ENCODE peak calls at places on chromosome 5, in eight cellular contexts. G is IMR-90; W is astrocyte of the cerebellum; L is PC-3; T is tibial artery; Q is fibroblast of lung; B is hepatocyte; C is CD8-positive, alpha-beta T cell. U is an unnamed sample.

GRCh38 chr5:178353461-178353860 is 120.9 kb upstream of the PHYKPL start:
- DNase-seq in G (no peak), W (no peak), L (peak; percentile 44), T (no peak), Q (no peak), B (no peak), C (no peak), U (no peak)

GRCh38 chr5:112467467-112467866 is 48.4 kb upstream of the EPB41L4A start:
- DNase-seq in G (no peak), W (no peak), L (no peak), T (no peak), Q (no peak), B (no peak), C (no peak), U (no peak)

GRCh38 chr5:54309237-54309636 is 1.1 kb downstream of the ARL15 start:
- DNase-seq in G (peak; percentile 15), W (no peak), L (no peak), T (no peak), Q (peak; percentile 12), B (no peak), C (no peak), U (no peak)

GRCh38 chr5:10293907-10294662 is 13.6 kb downstream of the CMBL start:
- DNase-seq in G (peak; percentile 25), W (no peak), L (no peak), T (no peak), Q (no peak), B (no peak), C (no peak), U (no peak)

GRCh38 chr5:103480246-103480645 is 82.3 kb downstream of the NUDT12 start:
- DNase-seq in G (no peak), W (no peak), L (no peak), T (no peak), Q (no peak), B (no peak), C (no peak), U (no peak)

GRCh38 chr5:6448622-6449464 is at the start of gene UBE2QL1:
- DNase-seq in G (no peak), W (no peak), L (peak; percentile 66), T (no peak), Q (peak; percentile 9), B (peak; percentile 30), C (no peak), U (no peak)

GRCh38 chr5:59758566-59758965 is 135.0 kb downstream of the PDE4D start:
- DNase-seq in G (no peak), W (no peak), L (no peak), T (no peak), Q (no peak), B (no peak), C (no peak), U (no peak)

GRCh38 chr5:115419794-115420585 is 123.5 kb upstream of the CCDC112 start:
- DNase-seq in G (peak; percentile 95), W (peak; percentile 93), L (peak; percentile 94), T (no peak), Q (peak; percentile 98), B (peak; percentile 60), C (no peak), U (peak; percentile 74)

GRCh38 chr5:4233671-4234070 is 638.0 kb downstream of the IRX1 start:
- DNase-seq in G (no peak), W (no peak), L (no peak), T (no peak), Q (no peak), B (no peak), C (no peak), U (no peak)

GRCh38 chr5:54718647-54719046 is 201.1 kb downstream of the SNX18 start:
- DNase-seq in G (no peak), W (no peak), L (no peak), T (peak; percentile 92), Q (peak; percentile 60), B (no peak), C (no peak), U (no peak)

GRCh38 chr5:22480305-22480704 is 372.8 kb downstream of the CDH12 start:
- DNase-seq in G (no peak), W (no peak), L (no peak), T (no peak), Q (no peak), B (no peak), C (no peak), U (no peak)

GRCh38 chr5:169416583-169417196 is 115.8 kb upstream of the SLIT3 start:
- DNase-seq in G (peak; percentile 46), W (peak; percentile 46), L (no peak), T (peak; percentile 90), Q (peak; percentile 94), B (peak; percentile 21), C (no peak), U (no peak)

GRCh38 chr5:111271885-111272284 is 47.7 kb downstream of the CAMK4 start:
- DNase-seq in G (no peak), W (no peak), L (no peak), T (no peak), Q (peak; percentile 68), B (no peak), C (no peak), U (no peak)

DNA sequence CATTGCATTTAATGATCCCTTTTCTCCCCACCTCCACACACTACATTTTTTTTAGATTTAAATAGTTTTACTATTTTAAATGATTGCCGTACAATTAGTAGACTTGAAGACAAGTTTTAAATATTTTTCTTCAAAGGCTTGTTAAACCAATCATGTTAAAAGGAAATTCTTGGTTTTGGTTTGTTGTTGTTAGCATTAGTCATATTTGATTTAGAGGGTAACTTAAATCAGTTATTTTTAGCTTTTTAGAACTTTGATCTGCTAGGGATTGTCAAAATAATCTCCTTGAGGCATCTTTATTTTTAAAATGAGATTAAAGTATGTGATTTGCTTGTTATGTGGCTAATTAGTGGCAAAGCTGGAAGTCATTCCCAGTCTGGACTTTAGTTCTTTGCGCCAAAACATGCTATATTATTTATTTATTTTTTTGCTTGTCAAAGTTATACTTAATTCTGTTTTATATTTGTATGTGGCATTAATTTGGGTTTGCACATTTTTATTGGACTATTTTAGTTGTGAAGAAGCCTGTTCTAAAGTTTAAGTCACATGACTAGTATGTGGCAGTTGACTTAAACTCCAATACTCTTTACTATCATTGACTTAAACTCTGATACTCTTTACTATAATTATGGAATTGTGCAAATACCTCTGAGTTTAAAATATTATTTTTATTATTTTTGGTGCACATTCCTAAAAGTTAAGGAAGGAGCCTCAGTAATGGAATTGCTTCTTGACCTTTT is 14.7 kb downstream of the ITGA1 start:
- DNase-seq in G (peak; percentile 50), W (no peak), L (no peak), T (no peak), Q (peak; percentile 42), B (no peak), C (no peak), U (no peak)
- H3K4me3 ChIP-seq in G (peak overlapping the region; percentile 56), W (peak overlapping the region; percentile 69), L (peak overlapping the region; percentile 77), T (peak overlapping the region; percentile 60), Q (peak overlapping the region; percentile 83), B (peak overlapping the region; percentile 10), C (no peak overlapping the region), U (peak overlapping the region; percentile 82)

GRCh38 chr5:33257807-33258491 is 182.8 kb upstream of the TARS1 start:
- DNase-seq in G (peak; percentile 89), W (peak; percentile 80), L (peak; percentile 79), T (no peak), Q (peak; percentile 91), B (no peak), C (no peak), U (peak; percentile 26)
- TF ChIP-seq CTCF in G (peak; percentile 28), W (no peak), L (peak; percentile 47), T (peak; percentile 27), Q (no peak), B (no peak), C (no peak), U (no peak)

GRCh38 chr5:179534431-179534830 is 15.9 kb upstream of the RUFY1 start:
- DNase-seq in G (no peak), W (no peak), L (no peak), T (no peak), Q (no peak), B (no peak), C (no peak), U (no peak)

GRCh38 chr5:179533907-179534306 is 16.4 kb upstream of the RUFY1 start:
- DNase-seq in G (no peak), W (no peak), L (no peak), T (no peak), Q (no peak), B (no peak), C (no peak), U (no peak)

GRCh38 chr5:179526978-179527377 is 23.4 kb upstream of the RUFY1 start:
- DNase-seq in G (no peak), W (no peak), L (no peak), T (no peak), Q (no peak), B (no peak), C (no peak), U (no peak)

GRCh38 chr5:179533024-179533423 is 17.3 kb upstream of the RUFY1 start:
- DNase-seq in G (no peak), W (no peak), L (no peak), T (no peak), Q (no peak), B (no peak), C (no peak), U (no peak)

DNA sequence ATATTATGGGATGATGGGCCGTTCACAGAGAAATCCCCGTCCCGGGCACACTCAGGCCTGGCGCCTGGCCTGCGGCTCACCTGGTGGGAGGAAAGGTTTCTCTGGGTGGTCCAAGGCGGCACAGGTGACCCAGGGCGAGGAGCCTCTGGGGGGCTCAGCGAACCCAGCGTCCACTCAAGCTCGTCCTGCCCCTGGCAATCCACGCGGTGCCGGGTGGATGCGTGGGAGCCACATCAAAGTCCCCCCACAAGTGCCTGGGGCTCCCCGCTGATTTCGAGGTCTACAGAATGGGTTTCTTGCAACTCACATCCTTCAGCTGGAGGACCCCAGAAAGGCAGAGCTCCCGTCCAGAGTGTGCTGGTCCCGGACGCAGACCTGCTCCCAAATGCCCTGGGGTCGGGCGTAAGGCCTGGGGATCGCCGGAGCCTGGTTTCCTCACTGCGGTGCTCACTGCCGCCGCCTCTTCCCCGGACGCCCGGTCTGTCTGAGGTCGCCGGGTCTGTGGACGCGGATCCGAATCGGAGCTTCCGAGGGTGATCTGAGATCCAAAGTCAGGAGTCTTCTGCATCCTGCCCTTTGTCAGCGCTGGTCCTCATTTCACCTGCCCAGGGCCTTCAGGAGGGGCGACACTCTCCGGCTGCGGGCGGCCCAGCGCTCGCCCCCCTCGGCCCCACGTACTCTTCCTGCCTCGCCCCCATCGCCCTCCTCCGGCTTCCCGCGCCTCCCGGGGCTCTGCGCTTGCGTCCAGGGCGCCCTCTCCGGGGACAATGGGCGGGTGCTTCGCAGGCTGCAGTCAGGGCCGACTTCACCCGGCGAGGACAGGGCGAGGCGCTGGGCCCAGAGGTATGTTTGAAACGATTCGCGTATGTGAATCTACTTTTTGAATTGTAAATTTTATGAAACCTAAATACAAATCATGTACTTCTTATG is 20.0 kb upstream of the RUFY1 start:
- DNase-seq in G (no peak), W (no peak), L (no peak), T (no peak), Q (peak; percentile 27), B (peak; percentile 75), C (peak; percentile 66), U (no peak)
- H3K4me3 ChIP-seq in G (peak overlapping the region; percentile 61), W (no peak overlapping the region), L (no peak overlapping the region), T (peak overlapping the region; percentile 41), Q (peak overlapping the region; percentile 35), B (peak overlapping the region; percentile 31), C (peak overlapping the region; percentile 63), U (peak overlapping the region; percentile 44)

DNA sequence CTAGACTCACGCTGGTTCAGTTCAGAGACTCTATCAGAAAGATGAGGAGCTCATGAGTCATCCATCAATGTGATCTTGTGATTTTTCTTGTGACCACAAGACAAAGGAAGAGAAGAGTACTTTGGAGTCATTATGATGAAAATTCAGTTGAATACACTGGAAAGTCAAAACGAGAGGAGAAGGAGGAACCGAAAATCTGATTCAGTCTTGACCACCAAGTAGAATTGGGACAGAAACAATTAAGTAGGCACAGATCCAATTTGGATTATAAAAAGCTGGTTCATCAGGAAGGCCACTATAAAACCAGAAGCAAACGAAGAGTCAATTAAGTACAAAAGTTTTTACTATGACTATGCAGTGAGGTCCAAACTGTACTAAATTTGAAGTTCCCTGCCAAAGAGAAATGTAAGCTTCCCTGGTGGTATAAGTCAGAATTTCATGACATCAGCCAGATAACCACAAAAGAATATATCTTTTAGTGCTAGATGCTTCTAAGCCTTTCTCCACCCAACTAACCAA is 90.9 kb downstream of the THBS4 start:
- DNase-seq in G (peak; percentile 48), W (peak; percentile 80), L (peak; percentile 75), T (no peak), Q (peak; percentile 89), B (no peak), C (peak; percentile 24), U (peak; percentile 65)
- TF ChIP-seq CTCF in G (no peak), W (peak; percentile 11), L (no peak), T (no peak), Q (no peak), B (no peak), C (peak; percentile 30), U (no peak)

U was measured in epithelial cell of proximal tubule.